ENCODE peak calls at places on chromosomes 1 and 21, in ten cellular contexts. L, O, U, K, S, D, T, B, Y and Z are unnamed samples.

GRCh38 chr1:18529714-18530113 is 49.0 kb downstream of the KLHDC7A start:
- DNase-seq in L (no peak), O (no peak), U (no peak), K (no peak), S (no peak), D (no peak), T (no peak), B (no peak), Y (no peak), Z (no peak)

GRCh38 chr1:25549273-25550154 is 6.1 kb downstream of the LDLRAP1 start:
- DNase-seq in L (peak), O (peak), U (no peak), K (peak), S (no peak), D (no peak), T (no peak), B (peak), Y (peak), Z (no peak)

GRCh38 chr1:7046314-7046713 is 261.1 kb downstream of the CAMTA1 start:
- DNase-seq in L (peak), O (no peak), U (no peak), K (no peak), S (peak), D (peak), T (peak), B (peak), Y (peak), Z (no peak)

GRCh38 chr1:189986521-189986920 is 491.1 kb downstream of the BRINP3 start:
- DNase-seq in L (no peak), O (no peak), U (no peak), K (no peak), S (no peak), D (no peak), T (no peak), B (no peak), Y (no peak), Z (no peak)

GRCh38 chr1:30572192-30572591 is 151.2 kb downstream of the MATN1 start:
- DNase-seq in L (peak), O (no peak), U (no peak), K (no peak), S (no peak), D (peak), T (no peak), B (no peak), Y (no peak), Z (no peak)

GRCh38 chr1:161226320-161226711 is 456 bp downstream of the TOMM40L start:
- DNase-seq in L (peak), O (no peak), U (no peak), K (no peak), S (no peak), D (no peak), T (no peak), B (no peak), Y (no peak), Z (no peak)

GRCh38 chr1:184773762-184774320 is 19.2 kb upstream of the EDEM3 start:
- DNase-seq in L (no peak), O (no peak), U (no peak), K (no peak), S (no peak), D (no peak), T (no peak), B (no peak), Y (no peak), Z (no peak)

GRCh38 chr21:37263827-37264226 is 3.3 kb downstream of the VPS26C start:
- DNase-seq in L (peak), O (no peak), U (no peak), K (no peak), S (no peak), D (peak), T (no peak), B (no peak), Y (no peak), Z (no peak)

GRCh38 chr1:240562111-240562590 is 49.8 kb downstream of the GREM2 start:
- DNase-seq in L (peak), O (no peak), U (no peak), K (no peak), S (no peak), D (no peak), T (no peak), B (no peak), Y (no peak), Z (no peak)

GRCh38 chr1:222283147-222283768 is 264.6 kb downstream of the HHIPL2 start:
- DNase-seq in L (peak), O (no peak), U (no peak), K (no peak), S (no peak), D (peak), T (no peak), B (no peak), Y (no peak), Z (no peak)

GRCh38 chr1:1038694-1039093 is 18.8 kb downstream of the AGRN start:
- DNase-seq in L (no peak), O (no peak), U (no peak), K (no peak), S (no peak), D (no peak), T (no peak), B (no peak), Y (no peak), Z (no peak)

GRCh38 chr1:171909711-171910110 is 68.4 kb downstream of the DNM3 start:
- DNase-seq in L (no peak), O (no peak), U (no peak), K (no peak), S (no peak), D (no peak), T (no peak), B (no peak), Y (no peak), Z (no peak)

GRCh38 chr1:24506706-24507422 is 4.2 kb downstream of the RCAN3 start:
- DNase-seq in L (no peak), O (peak), U (no peak), K (no peak), S (no peak), D (no peak), T (no peak), B (no peak), Y (no peak), Z (no peak)

GRCh38 chr21:45299026-45299863 is 11.6 kb upstream of the POFUT2 start:
- DNase-seq in L (no peak), O (no peak), U (peak), K (peak), S (no peak), D (no peak), T (no peak), B (peak), Y (no peak), Z (no peak)

GRCh38 chr1:19257178-19257914 is 5.7 kb downstream of the MRTO4 start:
- DNase-seq in L (peak), O (no peak), U (no peak), K (no peak), S (no peak), D (no peak), T (no peak), B (peak), Y (no peak), Z (no peak)

GRCh38 chr1:99745061-99745460 is 21.4 kb downstream of the FRRS1 start:
- DNase-seq in L (no peak), O (no peak), U (no peak), K (no peak), S (no peak), D (no peak), T (no peak), B (no peak), Y (no peak), Z (no peak)

GRCh38 chr1:3126756-3127718 is 58.0 kb downstream of the PRDM16 start:
- DNase-seq in L (no peak), O (no peak), U (no peak), K (no peak), S (no peak), D (no peak), T (no peak), B (no peak), Y (no peak), Z (no peak)

GRCh38 chr1:162229534-162229933 is 147.1 kb downstream of the SPATA46 start:
- DNase-seq in L (no peak), O (no peak), U (no peak), K (no peak), S (no peak), D (no peak), T (no peak), B (no peak), Y (no peak), Z (no peak)

GRCh38 chr1:48619529-48619928 is 147.5 kb upstream of the SPATA6 start:
- DNase-seq in L (peak), O (no peak), U (no peak), K (no peak), S (peak), D (peak), T (no peak), B (no peak), Y (peak), Z (no peak)

GRCh38 chr1:52967666-52968065 is 40.6 kb downstream of the SCP2 start:
- DNase-seq in L (peak), O (no peak), U (no peak), K (no peak), S (no peak), D (no peak), T (no peak), B (no peak), Y (no peak), Z (no peak)

GRCh38 chr1:234925440-234926251 is 203.0 kb downstream of the TOMM20 start:
- DNase-seq in L (peak), O (peak), U (no peak), K (no peak), S (no peak), D (peak), T (peak), B (no peak), Y (no peak), Z (no peak)

GRCh38 chr1:177334276-177334675 is 163.5 kb downstream of the BRINP2 start:
- DNase-seq in L (no peak), O (no peak), U (no peak), K (no peak), S (no peak), D (no peak), T (no peak), B (no peak), Y (peak), Z (no peak)

GRCh38 chr1:156025873-156026272 is 5.1 kb upstream of the SSR2 start:
- DNase-seq in L (peak), O (no peak), U (no peak), K (no peak), S (peak), D (peak), T (peak), B (peak), Y (peak), Z (no peak)

GRCh38 chr1:228007054-228007800 is 429 bp downstream of the WNT3A start:
- DNase-seq in L (no peak), O (no peak), U (no peak), K (no peak), S (no peak), D (peak), T (no peak), B (no peak), Y (peak), Z (no peak)